ENCODE peak calls at places on chromosomes 2 and 18, in ten cellular contexts. Y is stimulated activated CD4-positive, alpha-beta T cell treated with anti-CD3 and anti-CD28 coated beads, Interleukin-15, amount 100 ng/mL, for 24 hours; H is GM03348; Q is AG20443; D is H54; E is T-helper 9 cell; A is cerebellum; J is pons; T is MV-4-11; G is esophagus squamous epithelium. M is an unnamed sample.

GRCh38 chr2:230881840-230882239 is 17.1 kb downstream of the ITM2C start:
- DNase-seq in Y (no peak), H (no peak), Q (no peak), D (no peak), E (no peak), A (no peak), J (no peak), T (no peak), G (no peak), M (no peak)

GRCh38 chr2:40120021-40120420 is 331.9 kb downstream of the SLC8A1 start:
- DNase-seq in Y (no peak), H (no peak), Q (no peak), D (no peak), E (no peak), A (no peak), J (peak), T (no peak), G (no peak), M (no peak)

GRCh38 chr2:157698430-157698829 is 69.8 kb upstream of the ACVR1C start:
- DNase-seq in Y (no peak), H (no peak), Q (no peak), D (no peak), E (no peak), A (no peak), J (no peak), T (no peak), G (no peak), M (no peak)

GRCh38 chr2:6986894-6987487 is 69.8 kb downstream of the RNF144A start:
- DNase-seq in Y (no peak), H (no peak), Q (no peak), D (no peak), E (no peak), A (no peak), J (peak), T (no peak), G (no peak), M (peak)

GRCh38 chr2:76413436-76413835 is 702.7 kb upstream of the GCFC2 start:
- DNase-seq in Y (no peak), H (no peak), Q (no peak), D (no peak), E (no peak), A (no peak), J (no peak), T (no peak), G (no peak), M (no peak)

GRCh38 chr2:120778244-120778643 is 42.6 kb downstream of the GLI2 start:
- DNase-seq in Y (no peak), H (no peak), Q (no peak), D (no peak), E (no peak), A (no peak), J (no peak), T (no peak), G (no peak), M (no peak)

GRCh38 chr18:2846638-2847340 is at the start of gene EMILIN2:
- DNase-seq in Y (peak), H (peak), Q (peak), D (peak), E (peak), A (no peak), J (no peak), T (no peak), G (no peak), M (peak)

GRCh38 chr2:190553254-190553653 is 18.7 kb upstream of the NEMP2 start:
- DNase-seq in Y (no peak), H (no peak), Q (no peak), D (no peak), E (no peak), A (no peak), J (no peak), T (no peak), G (no peak), M (no peak)

GRCh38 chr2:173187911-173188788 is 112.5 kb downstream of the MAP3K20 start:
- DNase-seq in Y (no peak), H (peak), Q (peak), D (no peak), E (no peak), A (no peak), J (peak), T (no peak), G (no peak), M (no peak)

GRCh38 chr2:48227617-48228344 is 302.2 kb upstream of the STON1 start:
- DNase-seq in Y (no peak), H (no peak), Q (no peak), D (no peak), E (no peak), A (no peak), J (peak), T (peak), G (no peak), M (no peak)

M was measured in mesenteric fat pad.